ENCODE peak calls at places on chromosomes 13 and 19, in seven cellular contexts. R, S, P, N, C, V and H are unnamed samples.

GRCh38 chr19:17794731-17795494 is at the start of gene B3GNT3:
- DNase-seq in V (peak; percentile 72), P (peak; percentile 81), C (no peak), S (no peak), R (peak; percentile 46), N (no peak), H (peak; percentile 81)

GRCh38 chr13:27012482-27013197 is 159.0 kb downstream of the USP12 start:
- DNase-seq in N (no peak), V (no peak), R (no peak), S (peak; percentile 89), C (no peak), P (peak; percentile 6), H (no peak)

GRCh38 chr13:106714271-106714670 is 146.3 kb upstream of the ARGLU1 start:
- DNase-seq in V (no peak), S (no peak), P (no peak), R (no peak), N (no peak), C (no peak), H (no peak)

GRCh38 chr19:23823952-23824389 is 65.3 kb upstream of the ZNF681 start:
- DNase-seq in S (no peak), N (peak; percentile 12), P (no peak), V (peak; percentile 30), C (peak; percentile 27), R (peak; percentile 9), H (peak; percentile 16)

GRCh38 chr13:25882732-25883357 is 169.0 kb downstream of the SHISA2 start:
- DNase-seq in P (no peak), C (peak; percentile 15), V (no peak), R (no peak), S (no peak), N (no peak), H (no peak)

GRCh38 chr19:12163841-12164240 is 945 bp downstream of the ZNF136 start:
- DNase-seq in V (no peak), P (no peak), R (no peak), C (peak; percentile 30), N (no peak), S (peak; percentile 56), H (peak; percentile 22)

GRCh38 chr13:102309110-102309509 is 92.7 kb downstream of the FGF14 start:
- DNase-seq in R (no peak), S (no peak), V (no peak), C (no peak), P (no peak), N (no peak), H (no peak)

GRCh38 chr13:31674056-31674455 is 65.3 kb upstream of the RXFP2 start:
- DNase-seq in P (no peak), C (no peak), S (no peak), V (no peak), R (no peak), N (no peak), H (no peak)

GRCh38 chr19:13794388-13794751 is 873 bp upstream of the ZSWIM4 start:
- DNase-seq in P (no peak), V (peak; percentile 36), C (no peak), R (no peak), S (peak; percentile 96), N (no peak), H (no peak)

GRCh38 chr19:41912899-41913475 is 15.3 kb downstream of the ERFL start:
- DNase-seq in N (no peak), C (peak; percentile 75), S (no peak), V (no peak), R (no peak), P (no peak), H (no peak)

GRCh38 chr13:109844396-109844795 is 58.0 kb upstream of the IRS2 start:
- DNase-seq in C (no peak), V (no peak), R (no peak), N (no peak), S (peak; percentile 73), P (no peak), H (no peak)

GRCh38 chr19:47682939-47683338 is 30.3 kb upstream of the EHD2 start:
- DNase-seq in N (no peak), V (no peak), P (no peak), R (no peak), C (no peak), S (peak; percentile 24), H (no peak)

GRCh38 chr19:41774515-41774980 is 19.2 kb downstream of the CEACAM6 start:
- DNase-seq in P (no peak), C (no peak), R (no peak), S (no peak), N (no peak), V (peak; percentile 57), H (no peak)

GRCh38 chr13:106405731-106406130 is 129.7 kb downstream of the EFNB2 start:
- DNase-seq in C (no peak), R (no peak), P (no peak), V (no peak), N (no peak), S (no peak), H (no peak)

GRCh38 chr19:4343845-4344713 is 717 bp downstream of the MPND start:
- DNase-seq in P (no peak), C (no peak), S (no peak), N (no peak), R (no peak), V (no peak), H (peak; percentile 28)

GRCh38 chr19:31531326-31531725 is 182.1 kb upstream of the TSHZ3 start:
- DNase-seq in R (no peak), S (no peak), C (no peak), V (no peak), N (no peak), P (no peak), H (no peak)

GRCh38 chr19:48603449-48603848 is 3.1 kb upstream of the SPACA4 start:
- DNase-seq in R (no peak), V (no peak), N (no peak), S (no peak), C (no peak), P (no peak), H (no peak)

GRCh38 chr19:35264281-35265125 is 4.3 kb upstream of the USF2 start:
- DNase-seq in V (no peak), C (no peak), R (no peak), N (no peak), P (no peak), S (no peak), H (no peak)

GRCh38 chr13:60448907-60449510 is 52.0 kb downstream of the TDRD3 start:
- DNase-seq in C (peak; percentile 24), R (peak; percentile 31), P (no peak), N (no peak), S (peak; percentile 68), V (peak; percentile 42), H (peak; percentile 34)
- TF ChIP-seq RFX5 in C (no peak), R (no peak), P (no peak), N (no peak), S (no peak), V (no peak), H (no peak)

GRCh38 chr19:6064016-6064702 is 46.1 kb downstream of the RFX2 start:
- DNase-seq in N (no peak), S (no peak), R (no peak), P (no peak), C (no peak), V (peak; percentile 35), H (no peak)

GRCh38 chr19:6064703-6065073 is 45.6 kb downstream of the RFX2 start:
- DNase-seq in R (no peak), V (no peak), C (no peak), S (no peak), P (no peak), N (no peak), H (no peak)

GRCh38 chr19:6066661-6067646 is 43.3 kb downstream of the RFX2 start:
- DNase-seq in C (peak; percentile 90), V (peak; percentile 96), N (no peak), R (peak; percentile 97), P (peak; percentile 68), S (peak; percentile 86), H (peak; percentile 58)

GRCh38 chr19:6067975-6068374 is 42.3 kb downstream of the RFX2 start:
- DNase-seq in N (no peak), P (no peak), R (no peak), C (no peak), V (no peak), S (no peak), H (no peak)

GRCh38 chr19:6065685-6066365 is 44.5 kb downstream of the RFX2 start:
- DNase-seq in N (no peak), V (peak; percentile 85), P (no peak), R (peak; percentile 87), C (no peak), S (peak; percentile 30), H (peak; percentile 87)
- TF ChIP-seq RFX5 in N (no peak), V (no peak), P (no peak), R (no peak), C (no peak), S (no peak), H (no peak)

DNA sequence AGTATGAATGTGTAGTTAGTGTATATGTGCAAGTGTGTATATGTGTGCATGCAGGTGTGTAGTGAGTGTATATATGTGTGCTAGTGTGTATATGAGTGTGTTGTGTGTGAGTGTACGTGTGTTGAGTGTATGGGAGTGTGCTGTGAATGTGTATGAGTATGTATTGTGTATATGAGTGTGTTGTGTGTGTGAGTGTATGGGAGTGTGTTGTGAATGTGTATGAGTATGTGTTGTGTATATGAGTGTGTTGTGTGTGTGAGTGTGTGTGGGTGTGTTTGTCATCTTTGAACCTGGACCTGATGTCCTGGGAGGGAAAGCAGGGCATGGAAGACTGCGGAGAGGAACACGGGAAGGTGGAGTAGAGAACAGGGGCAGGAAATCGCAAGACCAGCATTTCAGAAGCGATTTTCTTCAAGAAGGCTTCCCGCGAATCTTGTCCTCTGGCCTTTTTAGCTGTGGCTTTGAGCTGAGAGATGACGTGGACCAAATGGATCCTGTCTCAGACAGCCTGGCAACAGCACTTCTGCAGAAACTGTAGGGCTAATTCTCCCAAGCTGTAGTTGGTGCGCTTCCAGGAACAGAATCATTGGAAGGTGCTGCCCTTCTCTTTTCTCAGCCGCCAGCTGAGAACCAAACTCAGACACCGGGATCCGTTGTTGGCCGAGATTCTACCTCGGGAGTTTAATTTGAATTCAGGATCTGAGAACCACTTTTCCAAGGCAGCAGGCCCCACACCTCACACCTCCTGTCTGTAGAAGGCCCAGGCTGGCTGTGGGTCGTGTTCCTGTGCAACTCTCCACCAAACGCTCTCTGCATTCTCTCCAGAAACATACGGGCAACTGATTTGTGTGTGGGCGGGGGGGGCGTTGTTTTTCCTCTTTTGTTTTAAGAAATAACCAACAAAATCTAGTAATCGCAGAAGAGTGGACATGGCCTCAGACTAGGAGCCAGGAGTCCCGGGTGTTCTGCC is 94.7 kb upstream of the RAP2A start:
- DNase-seq in C (no peak), N (no peak), V (peak; percentile 28), P (no peak), S (peak; percentile 98), R (no peak), H (no peak)
- TF ChIP-seq RFX5 in C (no peak), N (no peak), V (no peak), P (no peak), S (peak; percentile 58), R (no peak), H (no peak)

DNA sequence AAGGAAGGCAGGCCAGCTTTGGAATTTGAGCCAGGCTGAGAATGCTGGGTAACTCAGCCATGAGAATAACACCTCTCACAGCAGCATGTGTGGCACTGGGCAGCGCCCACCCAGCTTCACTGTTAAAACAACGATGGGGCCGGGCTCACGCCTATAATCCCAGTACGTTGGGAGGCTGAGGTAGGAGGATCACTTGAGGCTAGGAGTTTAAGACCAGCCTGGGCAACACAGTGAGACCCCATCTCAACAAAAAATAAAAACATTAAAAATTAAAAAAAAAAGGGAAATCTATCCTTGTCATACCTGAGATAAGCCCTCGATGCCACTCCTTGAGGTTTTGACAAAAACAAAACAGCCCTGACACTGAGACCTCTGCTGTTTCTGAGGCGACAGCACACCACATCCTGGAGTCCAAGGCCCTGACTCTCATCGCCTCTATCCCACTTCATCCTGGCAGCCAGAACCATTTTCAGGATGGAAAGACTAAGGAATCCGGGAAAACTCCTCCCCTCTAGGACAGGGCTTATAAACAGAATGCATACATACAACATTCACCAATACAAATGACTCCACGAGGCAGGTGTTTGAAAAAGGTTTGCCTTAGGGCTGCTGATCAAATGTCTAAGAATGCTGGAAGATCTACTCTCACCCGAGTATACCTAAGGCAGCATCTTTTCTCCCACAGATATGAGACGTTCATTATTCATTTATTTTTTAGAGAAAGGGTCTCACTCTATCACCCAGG is 22.6 kb upstream of the TIMM44 start:
- DNase-seq in V (no peak), S (no peak), N (no peak), C (no peak), R (no peak), P (no peak), H (no peak)
- TF ChIP-seq RFX5 in V (no peak), S (no peak), N (no peak), C (no peak), R (no peak), P (no peak), H (no peak)